ENCODE peak calls at places on chromosomes 3 and 15, in ten cellular contexts. One of them, this sample, is unnamed.

GRCh38 chr3:24222165-24222805 is 272.4 kb downstream of the THRB start:
- DNase-seq in K562: no peak
- DNase-seq in transverse colon: no peak
- DNase-seq in upper lobe of left lung: no peak
- DNase-seq in heart left ventricle: no peak
- DNase-seq in right lobe of liver: no peak
- DNase-seq in thyroid gland: no peak
- DNase-seq in body of pancreas: no peak
- DNase-seq in HCT116: no peak
- DNase-seq in adrenal gland: no peak
- DNase-seq in this sample: no peak

GRCh38 chr15:74445816-74446763 is 12.3 kb upstream of the SEMA7A start:
- DNase-seq in transverse colon: no peak
- DNase-seq in upper lobe of left lung: no peak
- DNase-seq in HCT116: no peak
- DNase-seq in adrenal gland: no peak
- DNase-seq in K562: no peak
- DNase-seq in body of pancreas: no peak
- DNase-seq in heart left ventricle: no peak
- DNase-seq in thyroid gland: no peak
- DNase-seq in right lobe of liver: no peak
- DNase-seq in this sample: no peak

GRCh38 chr3:30399394-30400181 is 206.8 kb upstream of the TGFBR2 start:
- DNase-seq in body of pancreas: no peak
- DNase-seq in K562: no peak
- DNase-seq in right lobe of liver: no peak
- DNase-seq in transverse colon: no peak
- DNase-seq in adrenal gland: no peak
- DNase-seq in thyroid gland: no peak
- DNase-seq in upper lobe of left lung: no peak
- DNase-seq in HCT116: no peak
- DNase-seq in heart left ventricle: no peak
- DNase-seq in this sample: no peak

GRCh38 chr3:141049681-141050080 is 1.5 kb upstream of the SPSB4 start:
- DNase-seq in right lobe of liver: no peak
- DNase-seq in transverse colon: no peak
- DNase-seq in body of pancreas: no peak
- DNase-seq in upper lobe of left lung: no peak
- DNase-seq in heart left ventricle: no peak
- DNase-seq in thyroid gland: no peak
- DNase-seq in K562: peak; percentile 20
- DNase-seq in adrenal gland: no peak
- DNase-seq in HCT116: no peak
- DNase-seq in this sample: no peak

GRCh38 chr3:72129384-72130094 is 344.6 kb upstream of the PROK2 start:
- DNase-seq in HCT116: no peak
- DNase-seq in K562: no peak
- DNase-seq in heart left ventricle: no peak
- DNase-seq in upper lobe of left lung: no peak
- DNase-seq in right lobe of liver: no peak
- DNase-seq in adrenal gland: no peak
- DNase-seq in body of pancreas: no peak
- DNase-seq in transverse colon: no peak
- DNase-seq in thyroid gland: no peak
- DNase-seq in this sample: no peak

GRCh38 chr15:92864127-92864814 is 35.9 kb upstream of the CHD2 start:
- DNase-seq in transverse colon: no peak
- DNase-seq in HCT116: no peak
- DNase-seq in K562: no peak
- DNase-seq in body of pancreas: no peak
- DNase-seq in adrenal gland: no peak
- DNase-seq in thyroid gland: no peak
- DNase-seq in upper lobe of left lung: no peak
- DNase-seq in heart left ventricle: no peak
- DNase-seq in right lobe of liver: no peak
- DNase-seq in this sample: no peak

GRCh38 chr3:174495231-174495755 is 363.8 kb upstream of the NAALADL2 start:
- DNase-seq in adrenal gland: no peak
- DNase-seq in heart left ventricle: no peak
- DNase-seq in right lobe of liver: no peak
- DNase-seq in K562: no peak
- DNase-seq in upper lobe of left lung: no peak
- DNase-seq in HCT116: no peak
- DNase-seq in transverse colon: no peak
- DNase-seq in thyroid gland: no peak
- DNase-seq in body of pancreas: no peak
- DNase-seq in this sample: no peak

GRCh38 chr3:182284793-182285192 is 508.5 kb upstream of the ATP11B start:
- DNase-seq in K562: no peak
- DNase-seq in heart left ventricle: no peak
- DNase-seq in HCT116: no peak
- DNase-seq in upper lobe of left lung: no peak
- DNase-seq in transverse colon: no peak
- DNase-seq in right lobe of liver: no peak
- DNase-seq in thyroid gland: no peak
- DNase-seq in body of pancreas: no peak
- DNase-seq in adrenal gland: no peak
- DNase-seq in this sample: no peak

GRCh38 chr3:45593708-45594601 is 596 bp upstream of the LIMD1 start:
- DNase-seq in K562: peak; percentile 95
- DNase-seq in adrenal gland: peak; percentile 77
- DNase-seq in right lobe of liver: peak; percentile 85
- DNase-seq in body of pancreas: peak; percentile 77
- DNase-seq in thyroid gland: peak; percentile 79
- DNase-seq in heart left ventricle: peak; percentile 89
- DNase-seq in HCT116: peak; percentile 47
- DNase-seq in upper lobe of left lung: peak; percentile 76
- DNase-seq in transverse colon: peak; percentile 81
- DNase-seq in this sample: peak; percentile 73

GRCh38 chr3:89699771-89700170 is 592.4 kb downstream of the EPHA3 start:
- DNase-seq in body of pancreas: peak; percentile 36
- DNase-seq in adrenal gland: no peak
- DNase-seq in K562: no peak
- DNase-seq in transverse colon: peak; percentile 52
- DNase-seq in heart left ventricle: no peak
- DNase-seq in HCT116: no peak
- DNase-seq in upper lobe of left lung: no peak
- DNase-seq in right lobe of liver: no peak
- DNase-seq in thyroid gland: no peak
- DNase-seq in this sample: no peak

GRCh38 chr3:71859128-71859519 is 74.2 kb upstream of the PROK2 start:
- DNase-seq in K562: no peak
- DNase-seq in right lobe of liver: no peak
- DNase-seq in thyroid gland: no peak
- DNase-seq in transverse colon: no peak
- DNase-seq in adrenal gland: peak; percentile 47
- DNase-seq in heart left ventricle: no peak
- DNase-seq in upper lobe of left lung: peak; percentile 41
- DNase-seq in body of pancreas: peak; percentile 27
- DNase-seq in HCT116: peak; percentile 27
- DNase-seq in this sample: peak; percentile 22

GRCh38 chr15:63945005-63945788 is 101.1 kb downstream of the DAPK2 start:
- DNase-seq in transverse colon: peak; percentile 83
- DNase-seq in body of pancreas: peak; percentile 77
- DNase-seq in HCT116: peak; percentile 24
- DNase-seq in K562: peak; percentile 84
- DNase-seq in upper lobe of left lung: peak; percentile 79
- DNase-seq in right lobe of liver: peak; percentile 76
- DNase-seq in adrenal gland: peak; percentile 76
- DNase-seq in thyroid gland: peak; percentile 80
- DNase-seq in heart left ventricle: peak; percentile 79
- DNase-seq in this sample: peak; percentile 78

GRCh38 chr3:187798531-187799520 is 53.6 kb upstream of the BCL6 start:
- DNase-seq in adrenal gland: no peak
- DNase-seq in body of pancreas: no peak
- DNase-seq in heart left ventricle: no peak
- DNase-seq in right lobe of liver: no peak
- DNase-seq in transverse colon: no peak
- DNase-seq in upper lobe of left lung: peak; percentile 66
- DNase-seq in HCT116: no peak
- DNase-seq in K562: no peak
- DNase-seq in thyroid gland: no peak
- DNase-seq in this sample: no peak

GRCh38 chr15:52171386-52171785 is 19.8 kb downstream of the GNB5 start:
- DNase-seq in adrenal gland: no peak
- DNase-seq in thyroid gland: peak; percentile 13
- DNase-seq in transverse colon: no peak
- DNase-seq in upper lobe of left lung: no peak
- DNase-seq in HCT116: no peak
- DNase-seq in heart left ventricle: no peak
- DNase-seq in right lobe of liver: no peak
- DNase-seq in K562: no peak
- DNase-seq in body of pancreas: no peak
- DNase-seq in this sample: peak; percentile 28

GRCh38 chr3:114056130-114057010 is at the start of the genes CCDC191 and QTRT2:
- DNase-seq in K562: peak; percentile 90
- DNase-seq in heart left ventricle: peak; percentile 98
- DNase-seq in HCT116: peak; percentile 98
- DNase-seq in upper lobe of left lung: peak; percentile 99
- DNase-seq in transverse colon: peak; percentile 99
- DNase-seq in adrenal gland: peak; percentile 100
- DNase-seq in right lobe of liver: peak; percentile 99
- DNase-seq in body of pancreas: peak; percentile 99
- DNase-seq in thyroid gland: peak; percentile 99
- DNase-seq in this sample: peak; percentile 100
- TF ChIP-seq POLR2A in K562: peak; percentile 71
- TF ChIP-seq POLR2A in heart left ventricle: no peak
- TF ChIP-seq POLR2A in HCT116: peak; percentile 54
- TF ChIP-seq POLR2A in upper lobe of left lung: peak; percentile 37
- TF ChIP-seq POLR2A in transverse colon: peak; percentile 24
- TF ChIP-seq POLR2A in adrenal gland: peak; percentile 33
- TF ChIP-seq POLR2A in right lobe of liver: no peak
- TF ChIP-seq POLR2A in body of pancreas: peak; percentile 57
- TF ChIP-seq POLR2A in thyroid gland: no peak
- TF ChIP-seq POLR2A in this sample: no peak

GRCh38 chr3:51393564-51393963 is 2.5 kb downstream of the RBM15B start:
- DNase-seq in K562: no peak
- DNase-seq in right lobe of liver: no peak
- DNase-seq in HCT116: no peak
- DNase-seq in heart left ventricle: no peak
- DNase-seq in upper lobe of left lung: no peak
- DNase-seq in thyroid gland: no peak
- DNase-seq in adrenal gland: no peak
- DNase-seq in transverse colon: no peak
- DNase-seq in body of pancreas: no peak
- DNase-seq in this sample: no peak
- H3K36me3 ChIP-seq in K562: peaks cover 76% of the 10 kb centered on the region
- H3K36me3 ChIP-seq in right lobe of liver: no peaks in the 10 kb centered on the region
- H3K36me3 ChIP-seq in HCT116: peaks cover 68% of the 10 kb centered on the region
- H3K36me3 ChIP-seq in heart left ventricle: peaks cover 57% of the 10 kb centered on the region
- H3K36me3 ChIP-seq in upper lobe of left lung: peaks cover 62% of the 10 kb centered on the region
- H3K36me3 ChIP-seq in thyroid gland: peaks cover 51% of the 10 kb centered on the region
- H3K36me3 ChIP-seq in adrenal gland: peaks cover 66% of the 10 kb centered on the region
- H3K36me3 ChIP-seq in transverse colon: peaks cover 22% of the 10 kb centered on the region
- H3K36me3 ChIP-seq in body of pancreas: no peaks in the 10 kb centered on the region
- H3K36me3 ChIP-seq in this sample: no peaks in the 10 kb centered on the region

DNA sequence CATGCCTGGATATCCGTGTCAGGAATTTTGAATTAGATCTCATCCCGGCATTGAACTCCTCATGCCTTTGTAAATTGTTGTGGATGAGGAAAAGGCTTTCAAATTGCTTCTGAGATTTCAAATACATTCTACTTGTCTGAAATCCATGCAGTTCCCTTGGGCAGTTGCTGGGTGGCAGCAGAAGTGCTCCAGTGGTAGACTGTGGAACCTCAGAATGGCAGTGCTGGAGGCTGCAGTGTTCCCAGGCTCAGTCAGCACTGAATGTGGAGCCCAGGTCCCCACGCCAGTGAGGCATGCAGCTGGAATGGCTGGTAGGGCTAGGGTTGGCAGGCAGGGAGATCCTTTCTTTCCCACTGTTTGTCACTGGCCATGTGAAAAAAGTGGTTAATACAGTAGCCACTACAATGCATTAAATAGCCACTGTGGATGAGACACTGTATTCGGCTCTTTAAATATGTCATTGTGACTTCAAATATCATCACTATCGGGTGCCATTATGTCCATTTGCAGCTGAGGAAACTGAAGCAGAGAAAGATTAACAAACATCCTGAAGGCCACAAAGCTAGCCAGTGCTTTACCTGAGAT is 98.6 kb downstream of the TPRG1 start:
- DNase-seq in thyroid gland: peak; percentile 78
- DNase-seq in right lobe of liver: peak; percentile 46
- DNase-seq in upper lobe of left lung: peak; percentile 62
- DNase-seq in body of pancreas: peak; percentile 58
- DNase-seq in K562: no peak
- DNase-seq in adrenal gland: peak; percentile 60
- DNase-seq in transverse colon: peak; percentile 78
- DNase-seq in heart left ventricle: peak; percentile 51
- DNase-seq in HCT116: peak; percentile 73
- DNase-seq in this sample: peak; percentile 66
- TF ChIP-seq CTCF in thyroid gland: peak; percentile 40
- TF ChIP-seq CTCF in right lobe of liver: peak; percentile 33
- TF ChIP-seq CTCF in upper lobe of left lung: peak; percentile 50
- TF ChIP-seq CTCF in body of pancreas: peak; percentile 61
- TF ChIP-seq CTCF in K562: no peak
- TF ChIP-seq CTCF in adrenal gland: peak; percentile 58
- TF ChIP-seq CTCF in transverse colon: peak; percentile 42
- TF ChIP-seq CTCF in heart left ventricle: no peak
- TF ChIP-seq CTCF in HCT116: peak; percentile 82
- TF ChIP-seq CTCF in this sample: no peak

GRCh38 chr15:75450307-75451201 is 936 bp downstream of the SIN3A start:
- DNase-seq in transverse colon: peak; percentile 98
- DNase-seq in adrenal gland: peak; percentile 98
- DNase-seq in body of pancreas: peak; percentile 96
- DNase-seq in HCT116: peak; percentile 92
- DNase-seq in heart left ventricle: peak; percentile 99
- DNase-seq in thyroid gland: peak; percentile 97
- DNase-seq in right lobe of liver: peak; percentile 99
- DNase-seq in K562: peak; percentile 89
- DNase-seq in upper lobe of left lung: peak; percentile 98
- DNase-seq in this sample: peak; percentile 98

GRCh38 chr15:75451202-75451673 is 252 bp downstream of the SIN3A start:
- DNase-seq in right lobe of liver: no peak
- DNase-seq in heart left ventricle: no peak
- DNase-seq in body of pancreas: no peak
- DNase-seq in upper lobe of left lung: no peak
- DNase-seq in HCT116: no peak
- DNase-seq in transverse colon: no peak
- DNase-seq in adrenal gland: no peak
- DNase-seq in K562: no peak
- DNase-seq in thyroid gland: no peak
- DNase-seq in this sample: no peak

GRCh38 chr15:75452968-75453702 is 1.6 kb upstream of the SIN3A start:
- DNase-seq in body of pancreas: peak; percentile 57
- DNase-seq in K562: no peak
- DNase-seq in adrenal gland: peak; percentile 48
- DNase-seq in upper lobe of left lung: peak; percentile 53
- DNase-seq in HCT116: peak; percentile 21
- DNase-seq in transverse colon: peak; percentile 54
- DNase-seq in thyroid gland: peak; percentile 43
- DNase-seq in right lobe of liver: peak; percentile 70
- DNase-seq in heart left ventricle: peak; percentile 71
- DNase-seq in this sample: peak; percentile 32

GRCh38 chr15:75452364-75452967 is 976 bp upstream of the SIN3A start:
- DNase-seq in K562: peak; percentile 26
- DNase-seq in transverse colon: peak; percentile 92
- DNase-seq in body of pancreas: peak; percentile 87
- DNase-seq in HCT116: peak; percentile 62
- DNase-seq in adrenal gland: peak; percentile 92
- DNase-seq in thyroid gland: peak; percentile 92
- DNase-seq in upper lobe of left lung: peak; percentile 90
- DNase-seq in right lobe of liver: peak; percentile 90
- DNase-seq in heart left ventricle: peak; percentile 87
- DNase-seq in this sample: peak; percentile 92

GRCh38 chr15:75451674-75452363 is at the start of gene SIN3A:
- DNase-seq in HCT116: peak; percentile 100
- DNase-seq in K562: peak; percentile 74
- DNase-seq in heart left ventricle: peak; percentile 99
- DNase-seq in right lobe of liver: peak; percentile 99
- DNase-seq in thyroid gland: peak; percentile 100
- DNase-seq in adrenal gland: peak; percentile 100
- DNase-seq in body of pancreas: peak; percentile 98
- DNase-seq in upper lobe of left lung: peak; percentile 100
- DNase-seq in transverse colon: peak; percentile 99
- DNase-seq in this sample: peak; percentile 100
- TF ChIP-seq POLR2A in HCT116: no peak
- TF ChIP-seq POLR2A in K562: no peak
- TF ChIP-seq POLR2A in heart left ventricle: no peak
- TF ChIP-seq POLR2A in right lobe of liver: no peak
- TF ChIP-seq POLR2A in thyroid gland: no peak
- TF ChIP-seq POLR2A in adrenal gland: peak; percentile 93
- TF ChIP-seq POLR2A in body of pancreas: no peak
- TF ChIP-seq POLR2A in upper lobe of left lung: no peak
- TF ChIP-seq POLR2A in transverse colon: no peak
- TF ChIP-seq POLR2A in this sample: peak; percentile 62

This sample was measured in testis.